ENCODE peak calls at places on chromosomes 3 and 15, in ten cellular contexts. P, L, I, H, B, X, D, U, W and O are unnamed samples.

GRCh38 chr15:30043211-30043655 is 39.5 kb upstream of the GOLGA8J start:
- DNase-seq in X (peak; percentile 48), D (no peak), I (no peak), W (no peak), B (no peak), H (no peak), P (no peak), L (no peak), U (no peak), O (no peak)

GRCh38 chr15:57005244-57005643 is 86.8 kb downstream of the TCF12 start:
- DNase-seq in P (no peak), X (no peak), B (no peak), U (no peak), W (no peak), D (no peak), I (no peak), H (no peak), L (no peak), O (no peak)

GRCh38 chr3:123299581-123299980 is 97.8 kb downstream of the SEC22A start:
- DNase-seq in P (no peak), X (no peak), U (no peak), B (no peak), H (no peak), W (no peak), D (no peak), L (no peak), I (no peak), O (no peak)

GRCh38 chr3:157922614-157923013 is 183.6 kb downstream of the SHOX2 start:
- DNase-seq in I (no peak), H (no peak), P (no peak), X (no peak), W (peak; percentile 33), B (no peak), D (no peak), U (no peak), L (no peak), O (no peak)

GRCh38 chr15:99731336-99732267 is 1.6 kb downstream of the LYSMD4 start:
- DNase-seq in I (peak; percentile 27), D (no peak), U (peak; percentile 47), P (no peak), H (no peak), W (no peak), L (no peak), X (no peak), B (no peak), O (no peak)

GRCh38 chr3:36373084-36373483 is 7.2 kb upstream of the STAC start:
- DNase-seq in H (peak; percentile 27), X (peak; percentile 90), P (no peak), B (peak; percentile 57), I (no peak), L (no peak), U (no peak), D (no peak), W (no peak), O (peak; percentile 47)

GRCh38 chr15:96626936-96627577 is 296.6 kb downstream of the NR2F2 start:
- DNase-seq in W (no peak), L (no peak), H (no peak), X (no peak), B (no peak), I (no peak), D (no peak), P (no peak), U (no peak), O (no peak)

GRCh38 chr3:89179355-89179997 is 72.1 kb downstream of the EPHA3 start:
- DNase-seq in H (no peak), U (no peak), L (no peak), P (no peak), I (no peak), W (peak; percentile 84), D (no peak), B (no peak), X (no peak), O (no peak)

GRCh38 chr3:192130534-192131132 is 596.7 kb downstream of the FGF12 start:
- DNase-seq in B (no peak), X (peak; percentile 64), W (peak; percentile 73), I (peak; percentile 23), L (no peak), H (no peak), P (no peak), U (peak; percentile 62), D (no peak), O (no peak)

GRCh38 chr3:69305011-69305410 is 80.9 kb downstream of the FRMD4B start:
- DNase-seq in U (no peak), X (peak; percentile 70), W (peak; percentile 39), I (no peak), H (no peak), P (no peak), B (no peak), L (no peak), D (no peak), O (no peak)

GRCh38 chr3:64473476-64473875 is 214.3 kb downstream of the ADAMTS9 start:
- DNase-seq in U (no peak), W (no peak), H (no peak), I (no peak), X (peak; percentile 3), L (no peak), B (no peak), P (no peak), D (no peak), O (no peak)

GRCh38 chr15:75727851-75728715 is 15.4 kb upstream of the CSPG4 start:
- DNase-seq in I (peak; percentile 80), W (peak; percentile 54), B (no peak), H (no peak), D (peak; percentile 50), X (peak; percentile 32), P (no peak), L (peak; percentile 59), U (peak; percentile 65), O (no peak)